ENCODE peak calls at places on chromosomes 16 and 17, in seven cellular contexts. P is T-cell, U is RKO, I is fibroblast of mammary gland, W is lung, H is NCI-H1694, D is T-helper 1 cell. Z is an unnamed sample.

GRCh38 chr16:62664566-62664965 is 628.3 kb upstream of the CDH8 start:
- DNase-seq in P (no peak), U (no peak), I (no peak), W (no peak), H (no peak), D (no peak), Z (no peak)

GRCh38 chr17:56966277-56966676 is 5.4 kb upstream of the COIL start:
- DNase-seq in P (no peak), U (no peak), I (no peak), W (no peak), H (no peak), D (no peak), Z (no peak)

GRCh38 chr16:11575223-11575589 is 11.5 kb downstream of the LITAF start:
- DNase-seq in P (no peak), U (no peak), I (no peak), W (no peak), H (no peak), D (no peak), Z (no peak)

GRCh38 chr16:84527486-84528269 is 23.2 kb upstream of the MEAK7 start:
- DNase-seq in P (no peak), U (no peak), I (no peak), W (no peak), H (no peak), D (no peak), Z (peak)

GRCh38 chr17:66826856-66827255 is 8.1 kb upstream of the CACNG5 start:
- DNase-seq in P (no peak), U (no peak), I (no peak), W (no peak), H (no peak), D (no peak), Z (no peak)

GRCh38 chr16:2002406-2003230 is 7.0 kb downstream of the ZNF598 start:
- DNase-seq in P (no peak), U (no peak), I (no peak), W (no peak), H (no peak), D (no peak), Z (no peak)

GRCh38 chr16:2825049-2825742 is 4.9 kb upstream of the ZG16B start:
- DNase-seq in P (no peak), U (no peak), I (no peak), W (no peak), H (no peak), D (no peak), Z (no peak)

GRCh38 chr16:588639-588888 is 1.3 kb upstream of the RAB40C start:
- DNase-seq in P (peak), U (peak), I (peak), W (no peak), H (no peak), D (peak), Z (no peak)

GRCh38 chr17:8681175-8681949 is 50.8 kb upstream of the MYH10 start:
- DNase-seq in P (no peak), U (no peak), I (peak), W (no peak), H (no peak), D (no peak), Z (no peak)

GRCh38 chr17:21098934-21099687 is 27.7 kb upstream of the DHRS7B start:
- DNase-seq in P (peak), U (peak), I (peak), W (peak), H (peak), D (peak), Z (peak)

GRCh38 chr17:17186051-17186450 is 20.1 kb downstream of the PLD6 start:
- DNase-seq in P (no peak), U (no peak), I (no peak), W (peak), H (no peak), D (peak), Z (no peak)

GRCh38 chr16:56608876-56609462 is 585 bp downstream of the MT2A start:
- DNase-seq in P (no peak), U (peak), I (no peak), W (no peak), H (no peak), D (no peak), Z (no peak)

GRCh38 chr16:80733366-80733901 is 71.0 kb downstream of the CDYL2 start:
- DNase-seq in P (no peak), U (no peak), I (no peak), W (no peak), H (no peak), D (peak), Z (no peak)

GRCh38 chr16:4660454-4661007 is 32.8 kb upstream of the NUDT16L1 start:
- DNase-seq in P (peak), U (peak), I (peak), W (peak), H (peak), D (peak), Z (no peak)

GRCh38 chr17:62824290-62825135 is 16.4 kb upstream of the MARCHF10 start:
- DNase-seq in P (no peak), U (peak), I (peak), W (no peak), H (no peak), D (no peak), Z (no peak)

GRCh38 chr16:50208460-50208931 is 55.4 kb downstream of the TENT4B start:
- DNase-seq in P (no peak), U (no peak), I (peak), W (no peak), H (no peak), D (no peak), Z (no peak)

GRCh38 chr17:71325117-71325516 is 795.7 kb upstream of the SOX9 start:
- DNase-seq in P (no peak), U (no peak), I (no peak), W (no peak), H (no peak), D (no peak), Z (no peak)

GRCh38 chr16:25691519-25692091 is at the start of gene HS3ST4:
- DNase-seq in P (no peak), U (no peak), I (no peak), W (no peak), H (no peak), D (no peak), Z (peak)

GRCh38 chr17:7748098-7748775 is 30.7 kb downstream of the DNAH2 start:
- DNase-seq in P (no peak), U (no peak), I (peak), W (no peak), H (no peak), D (no peak), Z (no peak)

GRCh38 chr17:82295472-82295814 is 21.9 kb upstream of the CSNK1D start:
- DNase-seq in P (no peak), U (no peak), I (peak), W (no peak), H (no peak), D (no peak), Z (no peak)

GRCh38 chr17:80146121-80147034 is 550 bp downstream of the EIF4A3 start:
- DNase-seq in P (no peak), U (peak), I (no peak), W (peak), H (peak), D (peak), Z (peak)

GRCh38 chr16:70520612-70521297 is 2.6 kb downstream of the COG4 start:
- DNase-seq in P (no peak), U (no peak), I (peak), W (no peak), H (no peak), D (peak), Z (no peak)

GRCh38 chr16:10940501-10941079 is 1.7 kb downstream of the DEXI start:
- DNase-seq in P (no peak), U (peak), I (peak), W (no peak), H (no peak), D (no peak), Z (no peak)

GRCh38 chr17:81523139-81524062 is 4.8 kb upstream of the FSCN2 start:
- DNase-seq in P (no peak), U (no peak), I (no peak), W (no peak), H (peak), D (no peak), Z (no peak)

GRCh38 chr17:5399767-5400166 is 19.7 kb downstream of the NUP88 start:
- DNase-seq in P (no peak), U (no peak), I (no peak), W (no peak), H (no peak), D (no peak), Z (no peak)

GRCh38 chr17:77600346-77600745 is 358.2 kb upstream of the TNRC6C start:
- DNase-seq in P (no peak), U (no peak), I (no peak), W (no peak), H (no peak), D (no peak), Z (peak)

GRCh38 chr17:74089869-74090464 is 113.5 kb upstream of the RPL38 start:
- DNase-seq in P (no peak), U (peak), I (peak), W (peak), H (peak), D (peak), Z (peak)

GRCh38 chr17:44865921-44866320 is 18.2 kb downstream of the HIGD1B start:
- DNase-seq in P (no peak), U (no peak), I (peak), W (no peak), H (no peak), D (no peak), Z (no peak)

GRCh38 chr17:78972507-78973105 is 7.1 kb downstream of the LGALS3BP start:
- DNase-seq in P (no peak), U (no peak), I (no peak), W (no peak), H (no peak), D (no peak), Z (no peak)

GRCh38 chr16:24773771-24774427 is 44.4 kb downstream of the TNRC6A start:
- DNase-seq in P (no peak), U (no peak), I (peak), W (no peak), H (no peak), D (no peak), Z (no peak)

GRCh38 chr17:68197091-68197996 is 50.5 kb upstream of the AMZ2 start:
- DNase-seq in P (no peak), U (no peak), I (no peak), W (no peak), H (no peak), D (no peak), Z (peak)

GRCh38 chr16:1884155-1884760 is 12.3 kb upstream of the MEIOB start:
- DNase-seq in P (no peak), U (peak), I (peak), W (no peak), H (no peak), D (no peak), Z (no peak)

GRCh38 chr16:61544165-61544564 is 492.1 kb downstream of the CDH8 start:
- DNase-seq in P (no peak), U (no peak), I (no peak), W (no peak), H (no peak), D (no peak), Z (no peak)

GRCh38 chr16:86761117-86761971 is 183.0 kb downstream of the FOXL1 start:
- DNase-seq in P (peak), U (no peak), I (peak), W (peak), H (no peak), D (peak), Z (peak)

GRCh38 chr16:23072084-23072599 is 77.1 kb downstream of the USP31 start:
- DNase-seq in P (no peak), U (no peak), I (peak), W (no peak), H (no peak), D (no peak), Z (no peak)

GRCh38 chr17:32755045-32755805 is 121.7 kb downstream of the MYO1D start:
- DNase-seq in P (no peak), U (peak), I (peak), W (no peak), H (peak), D (peak), Z (peak)

GRCh38 chr17:43212641-43213490 is 1.2 kb downstream of the TMEM106A start:
- DNase-seq in P (no peak), U (no peak), I (no peak), W (no peak), H (no peak), D (no peak), Z (no peak)

GRCh38 chr17:16005641-16006040 is 6.0 kb downstream of the TTC19 start:
- DNase-seq in P (no peak), U (no peak), I (no peak), W (no peak), H (no peak), D (no peak), Z (no peak)

GRCh38 chr17:181213-182163 is at the start of gene DOC2B:
- DNase-seq in P (no peak), U (peak), I (peak), W (peak), H (no peak), D (no peak), Z (peak)

GRCh38 chr16:64809876-64810629 is 311.8 kb downstream of the CDH11 start:
- DNase-seq in P (no peak), U (no peak), I (no peak), W (no peak), H (no peak), D (no peak), Z (no peak)

Z was measured in D341Med.